ENCODE peak calls at places on chromosomes 5 and 9, in five cellular contexts. One of them, this sample, is unnamed.

GRCh38 chr5:35771839-35772238 is 84.9 kb upstream of the IL7R start:
- DNase-seq in naive B cell: no peak
- DNase-seq in Right ventricle myocardium inferior: no peak
- DNase-seq in D341Med: no peak
- DNase-seq in fibroblast of the aortic adventitia: no peak
- DNase-seq in this sample: no peak

GRCh38 chr5:35593338-35593737 is 24.3 kb upstream of the SPEF2 start:
- DNase-seq in naive B cell: no peak
- DNase-seq in Right ventricle myocardium inferior: no peak
- DNase-seq in D341Med: no peak
- DNase-seq in fibroblast of the aortic adventitia: no peak
- DNase-seq in this sample: no peak

GRCh38 chr5:170651902-170652301 is 131.6 kb upstream of the GABRP start:
- DNase-seq in naive B cell: no peak
- DNase-seq in Right ventricle myocardium inferior: no peak
- DNase-seq in D341Med: no peak
- DNase-seq in fibroblast of the aortic adventitia: no peak
- DNase-seq in this sample: no peak

GRCh38 chr9:110895141-110895912 is 142.9 kb downstream of the LPAR1 start:
- DNase-seq in naive B cell: no peak
- DNase-seq in Right ventricle myocardium inferior: peak
- DNase-seq in D341Med: no peak
- DNase-seq in fibroblast of the aortic adventitia: peak
- DNase-seq in this sample: peak

GRCh38 chr9:112624711-112625707 is 92.9 kb downstream of the INIP start:
- DNase-seq in naive B cell: no peak
- DNase-seq in Right ventricle myocardium inferior: no peak
- DNase-seq in D341Med: no peak
- DNase-seq in fibroblast of the aortic adventitia: no peak
- DNase-seq in this sample: no peak

GRCh38 chr5:115423541-115423940 is 121.0 kb downstream of the FEM1C start:
- DNase-seq in naive B cell: no peak
- DNase-seq in Right ventricle myocardium inferior: peak
- DNase-seq in D341Med: peak
- DNase-seq in fibroblast of the aortic adventitia: peak
- DNase-seq in this sample: peak

GRCh38 chr5:115605436-115605835 is 3.2 kb upstream of the TICAM2 start:
- DNase-seq in naive B cell: no peak
- DNase-seq in Right ventricle myocardium inferior: no peak
- DNase-seq in D341Med: no peak
- DNase-seq in fibroblast of the aortic adventitia: no peak
- DNase-seq in this sample: no peak

GRCh38 chr5:129398279-129398678 is 61.8 kb upstream of the ADAMTS19 start:
- DNase-seq in naive B cell: no peak
- DNase-seq in Right ventricle myocardium inferior: no peak
- DNase-seq in D341Med: no peak
- DNase-seq in fibroblast of the aortic adventitia: no peak
- DNase-seq in this sample: no peak

GRCh38 chr5:125463441-125464092 is 717.1 kb upstream of the ZNF608 start:
- DNase-seq in naive B cell: no peak
- DNase-seq in Right ventricle myocardium inferior: no peak
- DNase-seq in D341Med: no peak
- DNase-seq in fibroblast of the aortic adventitia: peak
- DNase-seq in this sample: no peak

GRCh38 chr5:122315511-122315910 is 3.5 kb downstream of the SNCAIP start:
- DNase-seq in naive B cell: no peak
- DNase-seq in Right ventricle myocardium inferior: no peak
- DNase-seq in D341Med: no peak
- DNase-seq in fibroblast of the aortic adventitia: no peak
- DNase-seq in this sample: no peak

GRCh38 chr9:108664309-108665255 is 191.2 kb downstream of the ACTL7B start:
- DNase-seq in naive B cell: no peak
- DNase-seq in Right ventricle myocardium inferior: no peak
- DNase-seq in D341Med: no peak
- DNase-seq in fibroblast of the aortic adventitia: no peak
- DNase-seq in this sample: peak

GRCh38 chr9:127447416-127448111 is 3.6 kb downstream of the RPL12 start:
- DNase-seq in naive B cell: no peak
- DNase-seq in Right ventricle myocardium inferior: no peak
- DNase-seq in D341Med: no peak
- DNase-seq in fibroblast of the aortic adventitia: peak
- DNase-seq in this sample: no peak

GRCh38 chr9:126474786-126475485 is 138.8 kb upstream of the LMX1B start:
- DNase-seq in naive B cell: no peak
- DNase-seq in Right ventricle myocardium inferior: no peak
- DNase-seq in D341Med: no peak
- DNase-seq in fibroblast of the aortic adventitia: peak
- DNase-seq in this sample: no peak

GRCh38 chr9:107174441-107174840 is 108.6 kb upstream of the RAD23B start:
- DNase-seq in naive B cell: no peak
- DNase-seq in Right ventricle myocardium inferior: no peak
- DNase-seq in D341Med: no peak
- DNase-seq in fibroblast of the aortic adventitia: no peak
- DNase-seq in this sample: no peak

GRCh38 chr9:113631093-113631765 is 167.7 kb downstream of the RGS3 start:
- DNase-seq in naive B cell: no peak
- DNase-seq in Right ventricle myocardium inferior: no peak
- DNase-seq in D341Med: no peak
- DNase-seq in fibroblast of the aortic adventitia: peak
- DNase-seq in this sample: no peak

GRCh38 chr5:67880876-67881275 is 334.7 kb upstream of the PIK3R1 start:
- DNase-seq in naive B cell: no peak
- DNase-seq in Right ventricle myocardium inferior: no peak
- DNase-seq in D341Med: no peak
- DNase-seq in fibroblast of the aortic adventitia: no peak
- DNase-seq in this sample: no peak

GRCh38 chr5:146447734-146448380 is 724 bp downstream of the TCERG1 start:
- DNase-seq in naive B cell: no peak
- DNase-seq in Right ventricle myocardium inferior: no peak
- DNase-seq in D341Med: no peak
- DNase-seq in fibroblast of the aortic adventitia: peak
- DNase-seq in this sample: peak

GRCh38 chr9:88177343-88177742 is 39.1 kb upstream of the SPATA31C2 start:
- DNase-seq in naive B cell: no peak
- DNase-seq in Right ventricle myocardium inferior: no peak
- DNase-seq in D341Med: no peak
- DNase-seq in fibroblast of the aortic adventitia: no peak
- DNase-seq in this sample: no peak

This sample was measured in transverse colon.